ENCODE peak calls at places on chromosome 12, in four cellular contexts. Y, V, T and A are unnamed samples.

GRCh38 chr12:88870000-88870737 is 289.9 kb upstream of the KITLG start:
- DNase-seq in Y (no peak), V (no peak), T (peak; percentile 29), A (no peak)

GRCh38 chr12:1922985-1923384 is 4.5 kb upstream of the CACNA2D4 start:
- DNase-seq in Y (no peak), V (no peak), T (no peak), A (no peak)

GRCh38 chr12:111748195-111748803 is 18.4 kb upstream of the ALDH2 start:
- DNase-seq in Y (no peak), V (no peak), T (no peak), A (no peak)

GRCh38 chr12:104280703-104281458 is 22.7 kb upstream of the EID3 start:
- DNase-seq in Y (peak; percentile 34), V (no peak), T (no peak), A (peak; percentile 99)

GRCh38 chr12:123151679-123152454 is 977 bp upstream of the PITPNM2 start:
- DNase-seq in Y (peak; percentile 22), V (no peak), T (no peak), A (no peak)

GRCh38 chr12:4215862-4216541 is 57.6 kb upstream of the CCND2 start:
- DNase-seq in Y (no peak), V (no peak), T (no peak), A (peak; percentile 19)

GRCh38 chr12:24751181-24751580 is 197.7 kb downstream of the BCAT1 start:
- DNase-seq in Y (no peak), V (no peak), T (no peak), A (peak; percentile 42)

GRCh38 chr12:51958542-51958941 is 7.0 kb downstream of the ACVR1B start:
- DNase-seq in Y (no peak), V (no peak), T (no peak), A (no peak)

GRCh38 chr12:71194657-71195056 is 36.9 kb upstream of the TSPAN8 start:
- DNase-seq in Y (no peak), V (no peak), T (no peak), A (no peak)

GRCh38 chr12:25194211-25194610 is 749 bp downstream of the DNAI7 start:
- DNase-seq in Y (no peak), V (no peak), T (no peak), A (no peak)

GRCh38 chr12:92519284-92519683 is 183.5 kb upstream of the PLEKHG7 start:
- DNase-seq in Y (no peak), V (no peak), T (no peak), A (no peak)

GRCh38 chr12:29889737-29890136 is 106.0 kb upstream of the TMTC1 start:
- DNase-seq in Y (no peak), V (peak; percentile 49), T (no peak), A (no peak)

GRCh38 chr12:26282339-26282945 is 87.1 kb downstream of the SSPN start:
- DNase-seq in Y (no peak), V (no peak), T (no peak), A (no peak)